ENCODE peak calls at places on chromosomes 6 and 20, in four cellular contexts. X is left lung, B is WTC11, K is H9. W is an unnamed sample.

GRCh38 chr6:19578489-19578888 is 258.7 kb upstream of the ID4 start:
- DNase-seq in B (no peak), K (no peak), X (no peak), W (no peak)

GRCh38 chr20:36851490-36851889 is 24.4 kb upstream of the TLDC2 start:
- DNase-seq in B (no peak), K (no peak), X (no peak), W (no peak)

GRCh38 chr6:136317023-136317649 is 27.5 kb upstream of the BCLAF1 start:
- DNase-seq in B (peak; percentile 60), X (no peak), K (peak; percentile 58), W (no peak)

GRCh38 chr6:90328004-90328403 is 31.4 kb upstream of the BACH2 start:
- DNase-seq in X (no peak), B (no peak), K (no peak), W (no peak)

GRCh38 chr6:112037783-112038216 is 16.1 kb upstream of the CCN6 start:
- DNase-seq in B (no peak), K (no peak), X (no peak), W (peak; percentile 49)

GRCh38 chr6:79604583-79605037 is 26.5 kb upstream of the SH3BGRL2 start:
- DNase-seq in B (no peak), X (no peak), K (no peak), W (no peak)

GRCh38 chr6:43702147-43702521 is 14.5 kb upstream of the MRPS18A start:
- DNase-seq in B (no peak), K (no peak), X (no peak), W (no peak)

GRCh38 chr6:151291145-151292055 is 51.6 kb downstream of the AKAP12 start:
- DNase-seq in X (no peak), K (peak; percentile 40), B (peak; percentile 18), W (no peak)

GRCh38 chr20:47040506-47041125 is 146.0 kb downstream of the EYA2 start:
- DNase-seq in B (no peak), K (no peak), X (no peak), W (no peak)

GRCh38 chr6:22231050-22231449 is 65.8 kb downstream of the PRL start:
- DNase-seq in X (no peak), B (no peak), K (no peak), W (no peak)

GRCh38 chr20:32988008-32988407 is 16.2 kb downstream of the SUN5 start:
- DNase-seq in X (no peak), K (no peak), B (no peak), W (no peak)

GRCh38 chr20:21503345-21503744 is 10.5 kb downstream of the NKX2-2 start:
- DNase-seq in X (peak; percentile 49), K (no peak), B (no peak), W (no peak)

GRCh38 chr20:63027425-63028389 is 20.9 kb upstream of the BHLHE23 start:
- DNase-seq in X (peak; percentile 52), K (no peak), B (peak; percentile 40), W (peak; percentile 32)

GRCh38 chr6:111872521-111873177 is 603 bp downstream of the FYN start:
- DNase-seq in X (peak; percentile 78), K (peak; percentile 49), B (peak; percentile 59), W (no peak)

GRCh38 chr6:166257911-166258318 is 50.3 kb downstream of the PRR18 start:
- DNase-seq in B (no peak), K (no peak), X (no peak), W (peak; percentile 60)

GRCh38 chr6:52641388-52641787 is 29.5 kb upstream of the TMEM14A start:
- DNase-seq in K (no peak), X (no peak), B (no peak), W (no peak)

GRCh38 chr6:17086469-17086868 is 15.4 kb upstream of the STMND1 start:
- DNase-seq in B (peak; percentile 29), K (peak; percentile 45), X (no peak), W (no peak)

GRCh38 chr20:3672864-3673550 is 8.8 kb downstream of the ADAM33 start:
- DNase-seq in X (no peak), B (peak; percentile 35), K (no peak), W (no peak)

GRCh38 chr6:46652232-46652602 is 401 bp downstream of the CYP39A1 start:
- DNase-seq in X (no peak), B (no peak), K (no peak), W (no peak)

GRCh38 chr6:117167520-117168271 is 97.7 kb upstream of the VGLL2 start:
- DNase-seq in X (no peak), K (peak; percentile 42), B (peak; percentile 11), W (no peak)

GRCh38 chr20:45338121-45339030 is 9.8 kb downstream of the SDC4 start:
- DNase-seq in X (no peak), B (no peak), K (no peak), W (no peak)

GRCh38 chr6:64249129-64249528 is 613.5 kb downstream of the PHF3 start:
- DNase-seq in X (no peak), B (no peak), K (no peak), W (no peak)

GRCh38 chr20:19757973-19758887 is at the start of gene RIN2:
- DNase-seq in B (peak; percentile 94), K (peak; percentile 97), X (peak; percentile 91), W (peak; percentile 86)

GRCh38 chr6:38493929-38494547 is 145.7 kb downstream of the BTBD9 start:
- DNase-seq in K (peak; percentile 70), B (peak; percentile 84), X (no peak), W (peak; percentile 52)

GRCh38 chr6:112287836-112288235 is 33.5 kb upstream of the LAMA4 start:
- DNase-seq in B (no peak), X (no peak), K (no peak), W (no peak)

GRCh38 chr6:4412488-4412887 is 277.1 kb upstream of the ECI2 start:
- DNase-seq in B (no peak), X (no peak), K (no peak), W (no peak)

GRCh38 chr6:170087946-170088348 is 202.9 kb downstream of the DLL1 start:
- DNase-seq in B (peak; percentile 9), X (peak; percentile 83), K (peak; percentile 30), W (peak; percentile 63)

GRCh38 chr6:105600342-105601293 is 197.7 kb upstream of the PREP start:
- DNase-seq in X (no peak), B (no peak), K (no peak), W (no peak)

GRCh38 chr6:36699290-36699689 is 1.7 kb downstream of the RAB44 start:
- DNase-seq in K (no peak), B (no peak), X (no peak), W (no peak)

GRCh38 chr6:161238076-161238869 is 35.6 kb downstream of the AGPAT4 start:
- DNase-seq in B (no peak), X (no peak), K (no peak), W (no peak)

GRCh38 chr20:48612335-48612734 is 215.5 kb downstream of the PREX1 start:
- DNase-seq in B (no peak), K (no peak), X (peak; percentile 11), W (no peak)

GRCh38 chr6:3222506-3223038 is 4.9 kb downstream of the TUBB2B start:
- DNase-seq in K (no peak), X (no peak), B (no peak), W (no peak)

DNA sequence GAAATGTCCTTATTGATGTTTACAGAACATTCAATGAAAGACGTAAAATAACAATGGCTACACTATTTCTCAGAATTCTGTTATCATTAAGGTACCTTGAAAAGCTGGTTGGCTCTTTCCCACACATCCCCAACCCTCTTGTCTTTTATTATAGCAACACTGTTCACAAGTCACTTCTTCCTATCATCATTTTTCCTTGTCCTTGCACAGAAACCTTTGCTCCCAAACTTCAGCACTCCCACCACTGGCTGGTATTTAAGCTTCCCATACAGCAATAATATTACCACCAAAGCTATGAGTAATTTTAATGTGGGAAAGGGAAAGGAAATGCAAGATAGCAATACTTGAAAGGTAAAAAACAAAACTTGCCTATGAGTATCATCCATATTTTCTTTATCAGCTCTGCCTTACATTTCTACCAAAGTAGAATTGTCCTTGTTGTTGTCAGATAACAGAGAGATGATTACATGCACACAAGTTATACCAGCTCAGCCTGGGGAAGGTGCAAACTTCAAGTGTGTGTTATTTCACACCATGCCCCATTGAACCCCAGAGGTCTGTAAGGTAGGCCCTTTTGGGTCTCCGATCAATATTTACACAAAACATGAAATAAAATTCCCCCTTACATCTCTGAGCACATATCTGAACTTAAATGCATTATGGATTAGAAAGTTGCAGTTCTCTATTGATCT is 32.2 kb downstream of the ARHGAP18 start:
- DNase-seq in K (no peak), B (no peak), X (no peak), W (no peak)
- TF ChIP-seq CTCF in K (no peak), B (no peak), X (no peak), W (no peak)

GRCh38 chr20:952196-952795 is 36.2 kb upstream of the ANGPT4 start:
- DNase-seq in X (no peak), K (no peak), B (no peak), W (no peak)

GRCh38 chr20:955111-955510 is 39.0 kb upstream of the ANGPT4 start:
- DNase-seq in X (no peak), K (no peak), B (no peak), W (no peak)

GRCh38 chr20:949717-950116 is 33.6 kb upstream of the ANGPT4 start:
- DNase-seq in B (no peak), K (no peak), X (no peak), W (no peak)

GRCh38 chr20:953742-954141 is 37.6 kb upstream of the ANGPT4 start:
- DNase-seq in K (no peak), B (peak; percentile 46), X (no peak), W (no peak)

GRCh38 chr20:951384-952169 is 35.4 kb upstream of the ANGPT4 start:
- DNase-seq in B (no peak), X (no peak), K (no peak), W (no peak)
- TF ChIP-seq CTCF in B (no peak), X (no peak), K (no peak), W (no peak)

GRCh38 chr20:7161690-7162089 is 394.2 kb downstream of the BMP2 start:
- DNase-seq in X (no peak), B (peak; percentile 18), K (no peak), W (no peak)
- TF ChIP-seq CTCF in X (no peak), B (no peak), K (peak; percentile 71), W (no peak)

GRCh38 chr6:70901324-70901723 is 55.5 kb downstream of the B3GAT2 start:
- DNase-seq in B (no peak), X (no peak), K (no peak), W (no peak)
- TF ChIP-seq CTCF in B (no peak), X (no peak), K (peak; percentile 45), W (peak; percentile 2)

GRCh38 chr6:33619166-33619565 is 2.0 kb upstream of the ITPR3 start:
- DNase-seq in X (no peak), K (no peak), B (no peak), W (no peak)
- TF ChIP-seq CTCF in X (no peak), K (no peak), B (no peak), W (no peak)

DNA sequence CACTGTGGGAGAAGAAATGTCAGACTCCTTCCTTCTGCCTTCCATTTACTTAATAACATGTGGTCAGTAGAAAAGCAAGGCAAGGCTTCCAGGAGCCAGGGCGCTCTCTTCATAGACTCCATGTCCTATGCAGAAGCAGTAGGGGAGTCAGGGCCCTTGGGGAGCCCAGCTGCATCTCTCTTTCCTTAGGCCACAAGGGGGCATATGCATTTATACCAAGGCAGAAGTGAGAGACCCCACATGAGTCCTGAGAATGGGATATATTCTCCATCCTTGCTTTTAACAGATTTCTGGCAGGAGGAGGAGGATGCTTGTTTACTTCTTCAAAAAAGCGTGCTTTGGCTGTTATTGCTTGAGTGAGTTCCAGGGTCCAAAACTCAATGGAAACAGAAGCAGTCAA is 198.5 kb downstream of the HIVEP2 start:
- DNase-seq in B (peak; percentile 59), X (no peak), K (peak; percentile 63), W (no peak)
- TF ChIP-seq CTCF in B (no peak), X (peak; percentile 35), K (peak; percentile 74), W (peak; percentile 55)

W was measured in CD14-positive monocyte.